ENCODE peak calls at places on chromosomes 7 and 10, in five cellular contexts. One of them, this sample, is unnamed.

GRCh38 chr10:62980697-62981495 is 152.2 kb upstream of the NRBF2 start:
- DNase-seq in neuronal stem cell: no peak
- DNase-seq in trophoblast cell: no peak
- DNase-seq in H9: no peak
- DNase-seq in H1: no peak
- DNase-seq in this sample: no peak

GRCh38 chr10:77455538-77455937 is 182.1 kb downstream of the KCNMA1 start:
- DNase-seq in neuronal stem cell: no peak
- DNase-seq in trophoblast cell: no peak
- DNase-seq in H9: no peak
- DNase-seq in H1: no peak
- DNase-seq in this sample: peak

GRCh38 chr10:67259319-67259929 is 333.6 kb downstream of the LRRTM3 start:
- DNase-seq in neuronal stem cell: no peak
- DNase-seq in trophoblast cell: no peak
- DNase-seq in H9: no peak
- DNase-seq in H1: no peak
- DNase-seq in this sample: no peak

GRCh38 chr10:77979221-77979620 is 50.1 kb downstream of the POLR3A start:
- DNase-seq in neuronal stem cell: no peak
- DNase-seq in trophoblast cell: no peak
- DNase-seq in H9: no peak
- DNase-seq in H1: no peak
- DNase-seq in this sample: no peak

GRCh38 chr7:1979591-1980560 is 252.9 kb downstream of the MAD1L1 start:
- DNase-seq in neuronal stem cell: no peak
- DNase-seq in trophoblast cell: no peak
- DNase-seq in H9: peak
- DNase-seq in H1: no peak
- DNase-seq in this sample: no peak

GRCh38 chr10:97060441-97061084 is 125.2 kb downstream of the SLIT1 start:
- DNase-seq in neuronal stem cell: no peak
- DNase-seq in trophoblast cell: no peak
- DNase-seq in H9: no peak
- DNase-seq in H1: no peak
- DNase-seq in this sample: no peak

GRCh38 chr7:64634406-64635062 is 31.4 kb upstream of the ZNF107 start:
- DNase-seq in neuronal stem cell: no peak
- DNase-seq in trophoblast cell: no peak
- DNase-seq in H9: no peak
- DNase-seq in H1: no peak
- DNase-seq in this sample: no peak

GRCh38 chr7:126574838-126575250 is 677.9 kb downstream of the GRM8 start:
- DNase-seq in neuronal stem cell: no peak
- DNase-seq in trophoblast cell: peak
- DNase-seq in H9: peak
- DNase-seq in H1: no peak
- DNase-seq in this sample: no peak

GRCh38 chr10:12041766-12042408 is 722 bp downstream of the UPF2 start:
- DNase-seq in neuronal stem cell: no peak
- DNase-seq in trophoblast cell: peak
- DNase-seq in H9: no peak
- DNase-seq in H1: no peak
- DNase-seq in this sample: peak

GRCh38 chr10:32095116-32095733 is 39.0 kb upstream of the KIF5B start:
- DNase-seq in neuronal stem cell: no peak
- DNase-seq in trophoblast cell: no peak
- DNase-seq in H9: no peak
- DNase-seq in H1: no peak
- DNase-seq in this sample: no peak

GRCh38 chr7:55970561-55970960 is 6.2 kb downstream of the NIPSNAP2 start:
- DNase-seq in neuronal stem cell: no peak
- DNase-seq in trophoblast cell: peak
- DNase-seq in H9: no peak
- DNase-seq in H1: no peak
- DNase-seq in this sample: no peak

GRCh38 chr10:102401735-102402511 is 6.4 kb downstream of the NFKB2 start:
- DNase-seq in neuronal stem cell: no peak
- DNase-seq in trophoblast cell: peak
- DNase-seq in H9: peak
- DNase-seq in H1: no peak
- DNase-seq in this sample: peak

GRCh38 chr10:24434961-24435360 is 226.0 kb downstream of the KIAA1217 start:
- DNase-seq in neuronal stem cell: no peak
- DNase-seq in trophoblast cell: peak
- DNase-seq in H9: no peak
- DNase-seq in H1: no peak
- DNase-seq in this sample: no peak

GRCh38 chr7:116210345-116211005 is at the start of gene TES:
- DNase-seq in neuronal stem cell: peak
- DNase-seq in trophoblast cell: peak
- DNase-seq in H9: peak
- DNase-seq in H1: peak
- DNase-seq in this sample: peak

GRCh38 chr7:143013897-143014296 is 13.0 kb downstream of the OR9A2 start:
- DNase-seq in neuronal stem cell: no peak
- DNase-seq in trophoblast cell: peak
- DNase-seq in H9: no peak
- DNase-seq in H1: no peak
- DNase-seq in this sample: peak

GRCh38 chr7:29005829-29006228 is 47.7 kb upstream of the TRIL start:
- DNase-seq in neuronal stem cell: no peak
- DNase-seq in trophoblast cell: peak
- DNase-seq in H9: no peak
- DNase-seq in H1: no peak
- DNase-seq in this sample: peak

GRCh38 chr7:28999839-29000238 is 41.7 kb upstream of the TRIL start:
- DNase-seq in neuronal stem cell: no peak
- DNase-seq in trophoblast cell: no peak
- DNase-seq in H9: no peak
- DNase-seq in H1: no peak
- DNase-seq in this sample: no peak

GRCh38 chr7:29007127-29007526 is 49.0 kb upstream of the TRIL start:
- DNase-seq in neuronal stem cell: no peak
- DNase-seq in trophoblast cell: no peak
- DNase-seq in H9: no peak
- DNase-seq in H1: no peak
- DNase-seq in this sample: no peak

GRCh38 chr7:29000346-29000745 is 42.2 kb upstream of the TRIL start:
- DNase-seq in neuronal stem cell: no peak
- DNase-seq in trophoblast cell: no peak
- DNase-seq in H9: no peak
- DNase-seq in H1: no peak
- DNase-seq in this sample: no peak

DNA sequence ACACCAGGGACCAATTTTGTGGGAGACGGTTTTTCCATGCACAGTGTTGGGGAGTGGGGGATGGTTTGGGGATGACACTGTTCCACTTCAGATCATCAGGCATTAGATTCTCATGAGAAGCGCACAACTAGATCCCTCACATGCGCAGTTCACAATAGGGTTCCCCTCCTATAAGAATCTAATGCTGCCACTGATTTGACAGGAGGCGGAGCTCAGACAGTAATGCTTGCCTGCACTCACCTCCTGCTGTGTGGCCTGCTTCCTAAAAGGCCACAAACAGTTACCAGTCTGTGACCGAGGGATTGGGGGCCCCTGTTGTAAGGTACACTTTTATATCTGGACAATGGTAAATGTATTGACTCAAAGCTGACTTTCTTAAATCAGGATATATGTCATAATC is 45.6 kb upstream of the TRIL start:
- DNase-seq in neuronal stem cell: no peak
- DNase-seq in trophoblast cell: no peak
- DNase-seq in H9: no peak
- DNase-seq in H1: no peak
- DNase-seq in this sample: no peak
- H2BK12ac ChIP-seq in neuronal stem cell: no peak
- H2BK12ac ChIP-seq in trophoblast cell: no peak
- H2BK12ac ChIP-seq in H9: no peak
- H2BK12ac ChIP-seq in H1: no peak
- H2BK12ac ChIP-seq in this sample: no peak

DNA sequence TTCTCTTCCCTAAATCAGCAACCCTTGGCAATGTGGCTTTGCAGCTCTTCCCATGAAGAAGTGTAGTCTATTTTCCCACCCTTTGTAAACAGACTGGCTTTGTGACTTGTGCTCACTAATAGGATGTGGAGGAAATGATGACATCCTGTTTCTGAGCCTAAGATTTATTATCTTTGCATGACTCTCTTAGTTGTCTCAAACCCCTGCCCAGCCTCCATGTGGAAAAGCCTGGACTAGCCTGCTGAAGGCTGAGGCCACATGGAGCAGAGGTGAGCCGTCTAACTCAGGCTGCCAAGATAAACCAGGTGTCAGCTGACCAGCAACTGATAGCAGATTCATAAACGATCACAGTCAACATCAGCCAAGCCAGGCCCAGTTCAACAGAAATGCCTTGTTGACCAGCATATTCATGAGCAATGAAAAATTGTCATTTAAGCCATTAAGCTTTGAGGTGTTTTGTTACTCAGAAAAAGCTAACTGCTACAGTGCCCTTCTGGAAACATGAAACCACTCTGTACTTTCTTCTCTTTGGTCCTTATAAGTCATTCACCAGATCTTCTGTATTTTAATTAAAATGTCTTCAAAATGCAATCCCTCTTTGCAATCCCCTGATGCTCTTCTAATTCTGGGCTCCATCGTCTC is 586.3 kb upstream of the ANKRD30A start:
- DNase-seq in neuronal stem cell: no peak
- DNase-seq in trophoblast cell: no peak
- DNase-seq in H9: no peak
- DNase-seq in H1: no peak
- DNase-seq in this sample: peak
- H2BK120ac ChIP-seq in neuronal stem cell: no peak
- H2BK120ac ChIP-seq in trophoblast cell: no peak
- H2BK120ac ChIP-seq in H9: no peak
- H2BK120ac ChIP-seq in H1: no peak
- H2BK120ac ChIP-seq in this sample: no peak

GRCh38 chr10:79176949-79177602 is 108.3 kb downstream of the ZMIZ1 start:
- DNase-seq in neuronal stem cell: no peak
- DNase-seq in trophoblast cell: no peak
- DNase-seq in H9: no peak
- DNase-seq in H1: no peak
- DNase-seq in this sample: peak
- H4K91ac ChIP-seq in neuronal stem cell: no peak
- H4K91ac ChIP-seq in trophoblast cell: peak
- H4K91ac ChIP-seq in H9: no peak
- H4K91ac ChIP-seq in H1: no peak
- H4K91ac ChIP-seq in this sample: peak

GRCh38 chr10:123996302-123996701 is 97.1 kb downstream of the CHST15 start:
- DNase-seq in neuronal stem cell: no peak
- DNase-seq in trophoblast cell: no peak
- DNase-seq in H9: no peak
- DNase-seq in H1: no peak
- DNase-seq in this sample: no peak
- H2BK12ac ChIP-seq in neuronal stem cell: no peak
- H2BK12ac ChIP-seq in trophoblast cell: no peak
- H2BK12ac ChIP-seq in H9: no peak
- H2BK12ac ChIP-seq in H1: no peak
- H2BK12ac ChIP-seq in this sample: peak

GRCh38 chr10:6240254-6240653 is 37.5 kb downstream of the PFKFB3 start:
- DNase-seq in neuronal stem cell: no peak
- DNase-seq in trophoblast cell: no peak
- DNase-seq in H9: no peak
- DNase-seq in H1: no peak
- DNase-seq in this sample: no peak

GRCh38 chr10:6242089-6242488 is 39.4 kb downstream of the PFKFB3 start:
- DNase-seq in neuronal stem cell: no peak
- DNase-seq in trophoblast cell: no peak
- DNase-seq in H9: no peak
- DNase-seq in H1: no peak
- DNase-seq in this sample: peak

GRCh38 chr10:6247041-6247712 is 44.4 kb downstream of the PFKFB3 start:
- DNase-seq in neuronal stem cell: no peak
- DNase-seq in trophoblast cell: no peak
- DNase-seq in H9: no peak
- DNase-seq in H1: no peak
- DNase-seq in this sample: no peak

GRCh38 chr10:6239213-6239991 is 36.7 kb downstream of the PFKFB3 start:
- DNase-seq in neuronal stem cell: no peak
- DNase-seq in trophoblast cell: peak
- DNase-seq in H9: no peak
- DNase-seq in H1: no peak
- DNase-seq in this sample: peak

GRCh38 chr10:6244510-6244909 is 41.8 kb downstream of the PFKFB3 start:
- DNase-seq in neuronal stem cell: no peak
- DNase-seq in trophoblast cell: no peak
- DNase-seq in H9: no peak
- DNase-seq in H1: no peak
- DNase-seq in this sample: no peak
- H2BK120ac ChIP-seq in neuronal stem cell: no peak
- H2BK120ac ChIP-seq in trophoblast cell: no peak
- H2BK120ac ChIP-seq in H9: no peak
- H2BK120ac ChIP-seq in H1: no peak
- H2BK120ac ChIP-seq in this sample: no peak

This sample was measured in mesenchymal stem cell.